ENCODE peak calls at places on chromosomes 6 and 20, in eight cellular contexts. G, U, Q, I, H, D, P and M are unnamed samples.

GRCh38 chr20:1830240-1830639 is 65.0 kb upstream of the SIRPA start:
- DNase-seq in G (no peak), U (peak), Q (no peak), I (peak), H (peak), D (no peak), P (peak), M (no peak)

GRCh38 chr6:80304014-80304413 is 197.5 kb downstream of the BCKDHB start:
- DNase-seq in G (no peak), U (no peak), Q (no peak), I (no peak), H (no peak), D (no peak), P (no peak), M (no peak)

GRCh38 chr6:54980511-54981275 is 134.1 kb downstream of the FAM83B start:
- DNase-seq in G (no peak), U (no peak), Q (no peak), I (no peak), H (no peak), D (no peak), P (no peak), M (no peak)

GRCh38 chr6:35582315-35582714 is 69.6 kb upstream of the TULP1 start:
- DNase-seq in G (no peak), U (no peak), Q (no peak), I (no peak), H (no peak), D (no peak), P (no peak), M (no peak)

GRCh38 chr6:108350528-108350927 is 55.7 kb downstream of the AFG1L start:
- DNase-seq in G (no peak), U (no peak), Q (no peak), I (no peak), H (no peak), D (no peak), P (no peak), M (no peak)

GRCh38 chr6:157172088-157172768 is 151.1 kb downstream of the TMEM242 start:
- DNase-seq in G (no peak), U (no peak), Q (no peak), I (peak), H (no peak), D (no peak), P (no peak), M (no peak)

GRCh38 chr20:41330343-41330720 is 10.3 kb upstream of the LPIN3 start:
- DNase-seq in G (peak), U (no peak), Q (no peak), I (no peak), H (no peak), D (no peak), P (no peak), M (no peak)

GRCh38 chr6:73585566-73586415 is 65.0 kb upstream of the EEF1A1 start:
- DNase-seq in G (no peak), U (no peak), Q (peak), I (peak), H (peak), D (peak), P (no peak), M (peak)

GRCh38 chr20:58277578-58278344 is 31.8 kb upstream of the RAB22A start:
- DNase-seq in G (no peak), U (no peak), Q (no peak), I (no peak), H (no peak), D (no peak), P (no peak), M (no peak)

GRCh38 chr20:63186528-63187316 is 29.2 kb downstream of the YTHDF1 start:
- DNase-seq in G (peak), U (no peak), Q (no peak), I (no peak), H (peak), D (no peak), P (no peak), M (no peak)

GRCh38 chr6:10587694-10588392 is 66.7 kb downstream of the GCNT2 start:
- DNase-seq in G (no peak), U (no peak), Q (no peak), I (no peak), H (no peak), D (no peak), P (no peak), M (no peak)

GRCh38 chr6:16337280-16337975 is 99.0 kb downstream of the GMPR start:
- DNase-seq in G (peak), U (peak), Q (no peak), I (peak), H (no peak), D (no peak), P (peak), M (no peak)

GRCh38 chr6:49787176-49787575 is at the start of gene PGK2:
- DNase-seq in G (no peak), U (no peak), Q (peak), I (no peak), H (peak), D (no peak), P (no peak), M (no peak)

GRCh38 chr20:46308258-46309157 is at the start of gene CDH22:
- DNase-seq in G (no peak), U (peak), Q (peak), I (peak), H (peak), D (peak), P (peak), M (no peak)

GRCh38 chr6:13513606-13514502 is 26.5 kb upstream of the GFOD1 start:
- DNase-seq in G (no peak), U (no peak), Q (no peak), I (no peak), H (no peak), D (no peak), P (no peak), M (no peak)

GRCh38 chr20:62123450-62124118 is 1.3 kb downstream of the LSM14B start:
- DNase-seq in G (no peak), U (no peak), Q (no peak), I (no peak), H (no peak), D (no peak), P (no peak), M (no peak)

GRCh38 chr6:77468939-77469338 is 5.6 kb upstream of the HTR1B start:
- DNase-seq in G (no peak), U (no peak), Q (no peak), I (no peak), H (no peak), D (no peak), P (no peak), M (no peak)

GRCh38 chr20:58851221-58851968 is 693 bp upstream of the GNAS-AS1 start:
- DNase-seq in G (no peak), U (no peak), Q (no peak), I (no peak), H (no peak), D (no peak), P (no peak), M (no peak)

GRCh38 chr6:111920581-111920980 is 47.3 kb upstream of the FYN start:
- DNase-seq in G (no peak), U (no peak), Q (no peak), I (no peak), H (no peak), D (no peak), P (no peak), M (no peak)

GRCh38 chr6:30530013-30530412 is 26.3 kb downstream of the GNL1 start:
- DNase-seq in G (no peak), U (no peak), Q (no peak), I (no peak), H (no peak), D (no peak), P (no peak), M (no peak)

GRCh38 chr6:151098166-151098565 is 141.6 kb upstream of the AKAP12 start:
- DNase-seq in G (no peak), U (no peak), Q (no peak), I (no peak), H (no peak), D (no peak), P (no peak), M (no peak)

GRCh38 chr20:15857131-15857784 is 716.0 kb downstream of the KIF16B start:
- DNase-seq in G (no peak), U (no peak), Q (no peak), I (no peak), H (no peak), D (no peak), P (no peak), M (no peak)